ENCODE peak calls at places on chromosomes 3 and 15, in ten cellular contexts. O is NCI-H1092 treated with DMSO at 0.1 percent for 48 hours; D is stimulated activated CD8-positive, alpha-beta memory T cell treated with anti-CD3 and anti-CD28 coated beads, Interleukin-15, amount 100 ng/mL, for 24 hours; L is stimulated activated CD4-positive, alpha-beta T cell treated with anti-CD3 and anti-CD28 coated beads, Interleukin-1b, Interleukin-23, amount 100 ng/mL, for 24 hours; H is adrenal gland; J is brain microvascular endothelial cell; R is PC-9; A is mucosa of gallbladder; M is NCI-H774; G is activated CD8-positive, alpha-beta memory T cell treated with anti-CD3 and anti-CD28 coated beads, Interleukin-2, amount 10 ng/mL, durations not matched to agents 7 days and 5 days. U is an unnamed sample.

GRCh38 chr15:24068102-24068501 is 381.0 kb upstream of the NDN start:
- DNase-seq in O (no peak), D (no peak), L (no peak), H (no peak), J (no peak), R (no peak), A (no peak), M (no peak), G (no peak), U (no peak)

GRCh38 chr3:46461971-46462910 is 2.5 kb downstream of the LTF start:
- DNase-seq in O (no peak), D (no peak), L (no peak), H (no peak), J (no peak), R (no peak), A (no peak), M (no peak), G (peak), U (no peak)

GRCh38 chr15:51497806-51498205 is 124.8 kb downstream of the DMXL2 start:
- DNase-seq in O (no peak), D (no peak), L (no peak), H (no peak), J (peak), R (no peak), A (no peak), M (no peak), G (no peak), U (no peak)

GRCh38 chr3:177580437-177580836 is 383.2 kb upstream of the TBL1XR1 start:
- DNase-seq in O (no peak), D (no peak), L (no peak), H (no peak), J (no peak), R (no peak), A (no peak), M (no peak), G (no peak), U (no peak)

GRCh38 chr3:57064615-57065014 is 4.2 kb downstream of the SPATA12 start:
- DNase-seq in O (no peak), D (no peak), L (no peak), H (no peak), J (no peak), R (no peak), A (no peak), M (no peak), G (no peak), U (no peak)

GRCh38 chr3:102354818-102355515 is 79.8 kb upstream of the ZPLD1 start:
- DNase-seq in O (no peak), D (no peak), L (no peak), H (no peak), J (peak), R (peak), A (no peak), M (no peak), G (no peak), U (peak)

GRCh38 chr3:78875851-78876250 is 891.9 kb downstream of the ROBO1 start:
- DNase-seq in O (no peak), D (no peak), L (no peak), H (no peak), J (no peak), R (no peak), A (no peak), M (no peak), G (no peak), U (no peak)

GRCh38 chr3:86990171-86990733 is 697 bp downstream of the VGLL3 start:
- DNase-seq in O (no peak), D (no peak), L (no peak), H (no peak), J (no peak), R (peak), A (no peak), M (no peak), G (no peak), U (no peak)

GRCh38 chr3:132783152-132783551 is 60.9 kb upstream of the NPHP3 start:
- DNase-seq in O (no peak), D (no peak), L (no peak), H (no peak), J (no peak), R (no peak), A (no peak), M (no peak), G (no peak), U (peak)

GRCh38 chr3:156472150-156472549 is 82.8 kb downstream of the SSR3 start:
- DNase-seq in O (no peak), D (no peak), L (no peak), H (no peak), J (no peak), R (no peak), A (no peak), M (no peak), G (no peak), U (no peak)

GRCh38 chr3:55698826-55699225 is 211.7 kb upstream of the WNT5A start:
- DNase-seq in O (no peak), D (no peak), L (no peak), H (no peak), J (peak), R (no peak), A (no peak), M (no peak), G (no peak), U (peak)

GRCh38 chr15:50250789-50251394 is 14.6 kb downstream of the HDC start:
- DNase-seq in O (no peak), D (no peak), L (no peak), H (no peak), J (no peak), R (no peak), A (no peak), M (no peak), G (no peak), U (no peak)

GRCh38 chr3:69088033-69088432 is 3.3 kb downstream of the ARL6IP5 start:
- DNase-seq in O (no peak), D (no peak), L (no peak), H (no peak), J (no peak), R (no peak), A (no peak), M (no peak), G (no peak), U (no peak)

GRCh38 chr15:63082366-63082765 is 39.3 kb upstream of the LACTB start:
- DNase-seq in O (no peak), D (no peak), L (no peak), H (no peak), J (no peak), R (no peak), A (no peak), M (no peak), G (no peak), U (no peak)

GRCh38 chr3:127328391-127328790 is 40.5 kb upstream of the PRR20G start:
- DNase-seq in O (peak), D (no peak), L (no peak), H (no peak), J (no peak), R (no peak), A (no peak), M (no peak), G (no peak), U (no peak)